ENCODE peak calls at places on chromosome 17, in four cellular contexts. V is dermis microvascular lymphatic vessel endothelial cell, I is activated gamma-delta T cell, R is left kidney. F is an unnamed sample.

GRCh38 chr17:18159551-18160120 is 24.0 kb upstream of the ALKBH5 start:
- DNase-seq in R (no peak), V (no peak), I (no peak), F (no peak)

GRCh38 chr17:31739300-31739699 is 119.7 kb downstream of the COPRS start:
- DNase-seq in V (no peak), R (no peak), I (no peak), F (no peak)

GRCh38 chr17:3511841-3512511 is 36.2 kb downstream of the ASPA start:
- DNase-seq in V (no peak), I (no peak), R (no peak), F (no peak)

GRCh38 chr17:57595426-57595825 is 149.7 kb downstream of the CCDC182 start:
- DNase-seq in R (no peak), I (no peak), V (no peak), F (no peak)

GRCh38 chr17:37813753-37814152 is 68.9 kb upstream of the HNF1B start:
- DNase-seq in R (no peak), I (no peak), V (peak), F (no peak)

GRCh38 chr17:57940217-57940616 is 15.0 kb downstream of the CUEDC1 start:
- DNase-seq in I (no peak), R (peak), V (no peak), F (no peak)

GRCh38 chr17:15431766-15432165 is 35.7 kb downstream of the CDRT4 start:
- DNase-seq in R (no peak), I (no peak), V (no peak), F (no peak)

GRCh38 chr17:48596000-48596734 is 2.6 kb upstream of the HOXB5 start:
- DNase-seq in I (no peak), R (peak), V (no peak), F (no peak)

GRCh38 chr17:81537343-81537855 is 9.2 kb downstream of the FSCN2 start:
- DNase-seq in R (peak), I (no peak), V (no peak), F (no peak)

F was measured in epithelial cell of prostate.